ENCODE peak calls at places on chromosomes 1 and 21, in eight cellular contexts. One of them, this sample, is unnamed.

GRCh38 chr1:41918450-41919043 is at the start of gene HIVEP3:
- DNase-seq in activated CD8-positive, alpha-beta memory T cell treated with anti-CD3 and anti-CD28 coated beads, Interleukin-2, amount 50 U/mL, for 48 hours: no peak
- DNase-seq in Calu3: no peak
- DNase-seq in heart left ventricle: no peak
- DNase-seq in CD8-positive, alpha-beta T cell: no peak
- DNase-seq in HTR-8/SVneo: no peak
- DNase-seq in progenitor cell of endocrine pancreas: no peak
- DNase-seq in kidney epithelial cell: no peak
- DNase-seq in this sample: no peak

GRCh38 chr1:44924835-44925464 is 61.4 kb downstream of the EIF2B3 start:
- DNase-seq in activated CD8-positive, alpha-beta memory T cell treated with anti-CD3 and anti-CD28 coated beads, Interleukin-2, amount 50 U/mL, for 48 hours: no peak
- DNase-seq in Calu3: peak
- DNase-seq in heart left ventricle: no peak
- DNase-seq in CD8-positive, alpha-beta T cell: no peak
- DNase-seq in HTR-8/SVneo: peak
- DNase-seq in progenitor cell of endocrine pancreas: no peak
- DNase-seq in kidney epithelial cell: no peak
- DNase-seq in this sample: no peak

GRCh38 chr1:56098956-56099355 is 480.4 kb downstream of the PLPP3 start:
- DNase-seq in activated CD8-positive, alpha-beta memory T cell treated with anti-CD3 and anti-CD28 coated beads, Interleukin-2, amount 50 U/mL, for 48 hours: no peak
- DNase-seq in Calu3: no peak
- DNase-seq in heart left ventricle: no peak
- DNase-seq in CD8-positive, alpha-beta T cell: no peak
- DNase-seq in HTR-8/SVneo: no peak
- DNase-seq in progenitor cell of endocrine pancreas: no peak
- DNase-seq in kidney epithelial cell: no peak
- DNase-seq in this sample: no peak

GRCh38 chr21:15221799-15222386 is 157.1 kb upstream of the NRIP1 start:
- DNase-seq in activated CD8-positive, alpha-beta memory T cell treated with anti-CD3 and anti-CD28 coated beads, Interleukin-2, amount 50 U/mL, for 48 hours: no peak
- DNase-seq in Calu3: peak
- DNase-seq in heart left ventricle: peak
- DNase-seq in CD8-positive, alpha-beta T cell: no peak
- DNase-seq in HTR-8/SVneo: peak
- DNase-seq in progenitor cell of endocrine pancreas: no peak
- DNase-seq in kidney epithelial cell: peak
- DNase-seq in this sample: peak

GRCh38 chr1:19922015-19922688 is 1.3 kb downstream of the PLA2G2E start:
- DNase-seq in activated CD8-positive, alpha-beta memory T cell treated with anti-CD3 and anti-CD28 coated beads, Interleukin-2, amount 50 U/mL, for 48 hours: no peak
- DNase-seq in Calu3: no peak
- DNase-seq in heart left ventricle: no peak
- DNase-seq in CD8-positive, alpha-beta T cell: no peak
- DNase-seq in HTR-8/SVneo: no peak
- DNase-seq in progenitor cell of endocrine pancreas: no peak
- DNase-seq in kidney epithelial cell: no peak
- DNase-seq in this sample: no peak

GRCh38 chr1:25026757-25027450 is 96.8 kb upstream of the RUNX3 start:
- DNase-seq in activated CD8-positive, alpha-beta memory T cell treated with anti-CD3 and anti-CD28 coated beads, Interleukin-2, amount 50 U/mL, for 48 hours: no peak
- DNase-seq in Calu3: no peak
- DNase-seq in heart left ventricle: no peak
- DNase-seq in CD8-positive, alpha-beta T cell: no peak
- DNase-seq in HTR-8/SVneo: no peak
- DNase-seq in progenitor cell of endocrine pancreas: no peak
- DNase-seq in kidney epithelial cell: no peak
- DNase-seq in this sample: no peak

GRCh38 chr1:170410391-170411146 is 121.4 kb upstream of the GORAB start:
- DNase-seq in activated CD8-positive, alpha-beta memory T cell treated with anti-CD3 and anti-CD28 coated beads, Interleukin-2, amount 50 U/mL, for 48 hours: no peak
- DNase-seq in Calu3: no peak
- DNase-seq in heart left ventricle: no peak
- DNase-seq in CD8-positive, alpha-beta T cell: no peak
- DNase-seq in HTR-8/SVneo: peak
- DNase-seq in progenitor cell of endocrine pancreas: no peak
- DNase-seq in kidney epithelial cell: no peak
- DNase-seq in this sample: no peak

GRCh38 chr1:51627672-51628071 is 10.8 kb downstream of the OSBPL9 start:
- DNase-seq in activated CD8-positive, alpha-beta memory T cell treated with anti-CD3 and anti-CD28 coated beads, Interleukin-2, amount 50 U/mL, for 48 hours: no peak
- DNase-seq in Calu3: no peak
- DNase-seq in heart left ventricle: no peak
- DNase-seq in CD8-positive, alpha-beta T cell: no peak
- DNase-seq in HTR-8/SVneo: peak
- DNase-seq in progenitor cell of endocrine pancreas: no peak
- DNase-seq in kidney epithelial cell: no peak
- DNase-seq in this sample: no peak

GRCh38 chr1:1517973-1518620 is 6.1 kb downstream of the ATAD3A start:
- DNase-seq in activated CD8-positive, alpha-beta memory T cell treated with anti-CD3 and anti-CD28 coated beads, Interleukin-2, amount 50 U/mL, for 48 hours: no peak
- DNase-seq in Calu3: no peak
- DNase-seq in heart left ventricle: no peak
- DNase-seq in CD8-positive, alpha-beta T cell: no peak
- DNase-seq in HTR-8/SVneo: no peak
- DNase-seq in progenitor cell of endocrine pancreas: no peak
- DNase-seq in kidney epithelial cell: no peak
- DNase-seq in this sample: no peak

GRCh38 chr1:156625436-156626078 is 6.3 kb downstream of the HAPLN2 start:
- DNase-seq in activated CD8-positive, alpha-beta memory T cell treated with anti-CD3 and anti-CD28 coated beads, Interleukin-2, amount 50 U/mL, for 48 hours: peak
- DNase-seq in Calu3: peak
- DNase-seq in heart left ventricle: peak
- DNase-seq in CD8-positive, alpha-beta T cell: peak
- DNase-seq in HTR-8/SVneo: no peak
- DNase-seq in progenitor cell of endocrine pancreas: peak
- DNase-seq in kidney epithelial cell: no peak
- DNase-seq in this sample: peak

GRCh38 chr1:1135339-1136111 is 19.6 kb upstream of the C1orf159 start:
- DNase-seq in activated CD8-positive, alpha-beta memory T cell treated with anti-CD3 and anti-CD28 coated beads, Interleukin-2, amount 50 U/mL, for 48 hours: no peak
- DNase-seq in Calu3: no peak
- DNase-seq in heart left ventricle: peak
- DNase-seq in CD8-positive, alpha-beta T cell: no peak
- DNase-seq in HTR-8/SVneo: no peak
- DNase-seq in progenitor cell of endocrine pancreas: no peak
- DNase-seq in kidney epithelial cell: no peak
- DNase-seq in this sample: no peak

GRCh38 chr1:114986286-114986685 is 43.3 kb upstream of the TSHB start:
- DNase-seq in activated CD8-positive, alpha-beta memory T cell treated with anti-CD3 and anti-CD28 coated beads, Interleukin-2, amount 50 U/mL, for 48 hours: no peak
- DNase-seq in Calu3: no peak
- DNase-seq in heart left ventricle: no peak
- DNase-seq in CD8-positive, alpha-beta T cell: no peak
- DNase-seq in HTR-8/SVneo: no peak
- DNase-seq in progenitor cell of endocrine pancreas: no peak
- DNase-seq in kidney epithelial cell: no peak
- DNase-seq in this sample: no peak

GRCh38 chr1:226498690-226499008 is 49.9 kb upstream of the STUM start:
- DNase-seq in activated CD8-positive, alpha-beta memory T cell treated with anti-CD3 and anti-CD28 coated beads, Interleukin-2, amount 50 U/mL, for 48 hours: no peak
- DNase-seq in Calu3: no peak
- DNase-seq in heart left ventricle: no peak
- DNase-seq in CD8-positive, alpha-beta T cell: no peak
- DNase-seq in HTR-8/SVneo: no peak
- DNase-seq in progenitor cell of endocrine pancreas: no peak
- DNase-seq in kidney epithelial cell: no peak
- DNase-seq in this sample: no peak

GRCh38 chr1:145806408-145806807 is 17.5 kb downstream of the RNF115 start:
- DNase-seq in activated CD8-positive, alpha-beta memory T cell treated with anti-CD3 and anti-CD28 coated beads, Interleukin-2, amount 50 U/mL, for 48 hours: no peak
- DNase-seq in Calu3: no peak
- DNase-seq in heart left ventricle: no peak
- DNase-seq in CD8-positive, alpha-beta T cell: no peak
- DNase-seq in HTR-8/SVneo: no peak
- DNase-seq in progenitor cell of endocrine pancreas: no peak
- DNase-seq in kidney epithelial cell: no peak
- DNase-seq in this sample: no peak

GRCh38 chr1:95206514-95206913 is 27.5 kb upstream of the RWDD3 start:
- DNase-seq in activated CD8-positive, alpha-beta memory T cell treated with anti-CD3 and anti-CD28 coated beads, Interleukin-2, amount 50 U/mL, for 48 hours: no peak
- DNase-seq in Calu3: no peak
- DNase-seq in heart left ventricle: no peak
- DNase-seq in CD8-positive, alpha-beta T cell: no peak
- DNase-seq in HTR-8/SVneo: no peak
- DNase-seq in progenitor cell of endocrine pancreas: no peak
- DNase-seq in kidney epithelial cell: no peak
- DNase-seq in this sample: no peak

GRCh38 chr1:167704767-167705166 is 17.0 kb upstream of the MPZL1 start:
- DNase-seq in activated CD8-positive, alpha-beta memory T cell treated with anti-CD3 and anti-CD28 coated beads, Interleukin-2, amount 50 U/mL, for 48 hours: no peak
- DNase-seq in Calu3: no peak
- DNase-seq in heart left ventricle: no peak
- DNase-seq in CD8-positive, alpha-beta T cell: no peak
- DNase-seq in HTR-8/SVneo: no peak
- DNase-seq in progenitor cell of endocrine pancreas: no peak
- DNase-seq in kidney epithelial cell: no peak
- DNase-seq in this sample: no peak

GRCh38 chr1:192579319-192579738 is 3.8 kb downstream of the RGS1 start:
- DNase-seq in activated CD8-positive, alpha-beta memory T cell treated with anti-CD3 and anti-CD28 coated beads, Interleukin-2, amount 50 U/mL, for 48 hours: no peak
- DNase-seq in Calu3: no peak
- DNase-seq in heart left ventricle: no peak
- DNase-seq in CD8-positive, alpha-beta T cell: no peak
- DNase-seq in HTR-8/SVneo: no peak
- DNase-seq in progenitor cell of endocrine pancreas: no peak
- DNase-seq in kidney epithelial cell: peak
- DNase-seq in this sample: no peak

GRCh38 chr1:48916121-48917069 is 139.7 kb upstream of the BEND5 start:
- DNase-seq in activated CD8-positive, alpha-beta memory T cell treated with anti-CD3 and anti-CD28 coated beads, Interleukin-2, amount 50 U/mL, for 48 hours: no peak
- DNase-seq in Calu3: peak
- DNase-seq in heart left ventricle: no peak
- DNase-seq in CD8-positive, alpha-beta T cell: no peak
- DNase-seq in HTR-8/SVneo: no peak
- DNase-seq in progenitor cell of endocrine pancreas: no peak
- DNase-seq in kidney epithelial cell: no peak
- DNase-seq in this sample: no peak

GRCh38 chr1:3610165-3610822 is 1.0 kb downstream of the MEGF6 start:
- DNase-seq in activated CD8-positive, alpha-beta memory T cell treated with anti-CD3 and anti-CD28 coated beads, Interleukin-2, amount 50 U/mL, for 48 hours: no peak
- DNase-seq in Calu3: no peak
- DNase-seq in heart left ventricle: no peak
- DNase-seq in CD8-positive, alpha-beta T cell: no peak
- DNase-seq in HTR-8/SVneo: no peak
- DNase-seq in progenitor cell of endocrine pancreas: no peak
- DNase-seq in kidney epithelial cell: no peak
- DNase-seq in this sample: no peak

This sample was measured in transverse colon.